ENCODE peak calls at places on chromosomes 11 and 22, in eight cellular contexts. A, B, W, K, V, Z, E and D are unnamed samples.

GRCh38 chr22:39254789-39255298 is 10.1 kb upstream of the PDGFB start:
- DNase-seq in W (no peak), B (no peak), Z (no peak), K (peak; percentile 91), A (peak; percentile 89), E (no peak), V (no peak), D (no peak)

GRCh38 chr11:43835104-43835503 is 45.5 kb upstream of the ALKBH3 start:
- DNase-seq in K (no peak), A (no peak), W (no peak), V (no peak), Z (no peak), B (no peak), E (no peak), D (peak; percentile 48)

GRCh38 chr11:116691779-116692178 is 81.0 kb downstream of the BUD13 start:
- DNase-seq in V (peak; percentile 7), K (peak; percentile 33), Z (peak; percentile 84), A (peak; percentile 83), E (peak; percentile 74), W (peak; percentile 30), B (peak; percentile 84), D (no peak)

GRCh38 chr22:25714739-25715138 is 27.2 kb upstream of the MYO18B start:
- DNase-seq in A (no peak), E (no peak), W (no peak), V (no peak), B (no peak), Z (peak; percentile 54), K (no peak), D (no peak)

GRCh38 chr11:27089746-27090145 is 49.1 kb downstream of the BBOX1 start:
- DNase-seq in W (no peak), A (no peak), B (no peak), K (no peak), V (no peak), E (no peak), Z (no peak), D (no peak)

GRCh38 chr11:45321031-45321595 is 35.0 kb upstream of the SYT13 start:
- DNase-seq in E (no peak), Z (peak; percentile 75), A (no peak), W (no peak), K (no peak), B (no peak), V (no peak), D (no peak)

GRCh38 chr11:41003339-41003992 is 456.0 kb downstream of the LRRC4C start:
- DNase-seq in W (no peak), A (no peak), E (no peak), K (peak; percentile 64), Z (no peak), V (no peak), B (no peak), D (no peak)

GRCh38 chr11:119685073-119685746 is 43.8 kb downstream of the NECTIN1 start:
- DNase-seq in Z (no peak), B (no peak), E (peak; percentile 32), K (no peak), W (no peak), A (no peak), V (no peak), D (no peak)

GRCh38 chr11:68021167-68021787 is 9.2 kb upstream of the NDUFS8 start:
- DNase-seq in K (peak; percentile 66), E (no peak), A (no peak), V (no peak), Z (no peak), B (no peak), W (no peak), D (no peak)

GRCh38 chr11:34219862-34220490 is 114.5 kb downstream of the NAT10 start:
- DNase-seq in B (no peak), A (no peak), K (no peak), V (no peak), W (no peak), Z (no peak), E (no peak), D (no peak)

GRCh38 chr11:35917676-35918075 is 26.2 kb upstream of the LDLRAD3 start:
- DNase-seq in V (no peak), W (no peak), K (no peak), Z (no peak), E (no peak), A (peak; percentile 44), B (no peak), D (no peak)

GRCh38 chr22:20524004-20524481 is 16.6 kb downstream of the MED15 start:
- DNase-seq in A (peak; percentile 60), B (no peak), E (no peak), K (peak; percentile 91), Z (no peak), V (no peak), W (no peak), D (no peak)

GRCh38 chr11:111360150-111361043 is 18.7 kb downstream of the POU2AF1 start:
- DNase-seq in K (no peak), B (no peak), E (no peak), V (no peak), A (no peak), Z (no peak), W (no peak), D (no peak)

GRCh38 chr11:118619444-118620205 is 12.2 kb downstream of the PHLDB1 start:
- DNase-seq in Z (no peak), W (no peak), K (peak; percentile 93), E (no peak), B (peak; percentile 84), A (no peak), V (no peak), D (no peak)

GRCh38 chr11:2886191-2886894 is 768 bp upstream of the CDKN1C start:
- DNase-seq in V (no peak), K (no peak), A (no peak), E (peak; percentile 73), W (no peak), Z (no peak), B (no peak), D (no peak)

GRCh38 chr22:39598017-39598965 is 27.7 kb downstream of the CACNA1I start:
- DNase-seq in Z (no peak), A (peak; percentile 74), E (peak; percentile 91), K (peak; percentile 33), W (no peak), V (peak; percentile 17), B (peak; percentile 89), D (peak; percentile 7)

GRCh38 chr22:41746563-41747400 is 47.5 kb downstream of the MEI1 start:
- DNase-seq in V (peak; percentile 0), B (peak; percentile 91), W (peak; percentile 66), Z (peak; percentile 87), A (peak; percentile 56), E (peak; percentile 70), K (peak; percentile 97), D (peak; percentile 42)

GRCh38 chr22:45516923-45517675 is 14.4 kb downstream of the FBLN1 start:
- DNase-seq in A (no peak), V (no peak), E (no peak), W (no peak), K (peak; percentile 20), Z (no peak), B (no peak), D (no peak)

GRCh38 chr11:122954455-122954854 is 27.2 kb downstream of the BSX start:
- DNase-seq in W (no peak), K (no peak), A (no peak), E (no peak), V (no peak), B (no peak), Z (no peak), D (no peak)

GRCh38 chr11:88288560-88288959 is 49.0 kb downstream of the CTSC start:
- DNase-seq in V (no peak), W (no peak), A (no peak), E (no peak), K (no peak), B (no peak), Z (no peak), D (no peak)

GRCh38 chr11:111063711-111064110 is 181.8 kb upstream of the POU2AF2 start:
- DNase-seq in A (no peak), Z (no peak), K (no peak), B (no peak), W (no peak), E (no peak), V (no peak), D (no peak)

GRCh38 chr11:77752518-77752917 is 68.0 kb downstream of the RSF1 start:
- DNase-seq in V (no peak), B (no peak), A (no peak), W (no peak), E (no peak), K (peak; percentile 40), Z (no peak), D (no peak)

GRCh38 chr22:36899498-36899897 is 13.9 kb upstream of the CSF2RB start:
- DNase-seq in V (no peak), E (no peak), A (no peak), B (no peak), W (no peak), K (no peak), Z (no peak), D (no peak)

GRCh38 chr11:44789466-44789865 is 62.7 kb downstream of the TSPAN18 start:
- DNase-seq in K (no peak), W (no peak), E (no peak), B (no peak), A (no peak), Z (no peak), V (no peak), D (no peak)